ENCODE peak calls at places on chromosomes 16 and 17, in eight cellular contexts. T, L, Z, F, M, N, P and R are unnamed samples.

GRCh38 chr17:60817187-60817586 is 139.5 kb downstream of the BCAS3 start:
- DNase-seq in T (no peak), L (peak; percentile 93), Z (no peak), F (no peak), M (no peak), N (no peak), P (no peak), R (no peak)

GRCh38 chr17:16286947-16287562 is 66.2 kb downstream of the CENPV start:
- DNase-seq in T (peak; percentile 54), L (no peak), Z (no peak), F (no peak), M (peak; percentile 26), N (no peak), P (peak; percentile 19), R (no peak)

GRCh38 chr17:42679492-42680330 is 1.9 kb downstream of the CCR10 start:
- DNase-seq in T (peak; percentile 91), L (peak; percentile 70), Z (peak; percentile 90), F (peak; percentile 89), M (peak; percentile 63), N (peak; percentile 82), P (no peak), R (no peak)

GRCh38 chr16:84484579-84485254 is 19.7 kb downstream of the MEAK7 start:
- DNase-seq in T (peak; percentile 73), L (peak; percentile 49), Z (peak; percentile 68), F (no peak), M (peak; percentile 49), N (peak; percentile 31), P (peak; percentile 80), R (peak; percentile 52)

GRCh38 chr17:12995106-12995895 is 22.5 kb downstream of the ELAC2 start:
- DNase-seq in T (no peak), L (no peak), Z (no peak), F (no peak), M (no peak), N (no peak), P (no peak), R (no peak)

GRCh38 chr17:51527230-51527982 is 267.1 kb downstream of the UTP18 start:
- DNase-seq in T (no peak), L (no peak), Z (no peak), F (no peak), M (no peak), N (no peak), P (no peak), R (no peak)

GRCh38 chr16:88764913-88765349 is 20.1 kb downstream of the PIEZO1 start:
- DNase-seq in T (no peak), L (peak; percentile 83), Z (peak; percentile 90), F (peak; percentile 87), M (no peak), N (peak; percentile 100), P (no peak), R (no peak)

GRCh38 chr16:85840801-85841200 is 41.3 kb downstream of the COX4I1 start:
- DNase-seq in T (no peak), L (no peak), Z (no peak), F (peak; percentile 40), M (no peak), N (no peak), P (no peak), R (no peak)

GRCh38 chr17:8117980-8118768 is at the start of gene ALOXE3:
- DNase-seq in T (peak; percentile 72), L (peak; percentile 90), Z (no peak), F (no peak), M (peak; percentile 71), N (peak; percentile 69), P (peak; percentile 35), R (peak; percentile 95)

GRCh38 chr16:21663889-21664647 is at the start of gene OTOA:
- DNase-seq in T (peak; percentile 71), L (no peak), Z (no peak), F (no peak), M (no peak), N (no peak), P (no peak), R (no peak)

GRCh38 chr17:27497696-27498095 is 41.4 kb downstream of the KSR1 start:
- DNase-seq in T (no peak), L (no peak), Z (peak; percentile 21), F (no peak), M (no peak), N (no peak), P (no peak), R (no peak)

GRCh38 chr17:68908045-68908444 is 47.1 kb downstream of the ABCA8 start:
- DNase-seq in T (no peak), L (no peak), Z (no peak), F (no peak), M (no peak), N (no peak), P (no peak), R (no peak)

GRCh38 chr17:68910256-68910705 is 44.9 kb downstream of the ABCA8 start:
- DNase-seq in T (no peak), L (no peak), Z (no peak), F (no peak), M (peak; percentile 27), N (no peak), P (peak; percentile 8), R (no peak)

GRCh38 chr17:68909066-68909465 is 46.1 kb downstream of the ABCA8 start:
- DNase-seq in T (no peak), L (peak; percentile 85), Z (no peak), F (no peak), M (peak; percentile 83), N (peak; percentile 4), P (peak; percentile 50), R (peak; percentile 89)

GRCh38 chr17:68903294-68903693 is 51.9 kb downstream of the ABCA8 start:
- DNase-seq in T (no peak), L (no peak), Z (no peak), F (no peak), M (no peak), N (no peak), P (no peak), R (no peak)

GRCh38 chr17:68906638-68907037 is 48.6 kb downstream of the ABCA8 start:
- DNase-seq in T (no peak), L (peak; percentile 66), Z (no peak), F (no peak), M (no peak), N (no peak), P (no peak), R (no peak)
- TF ChIP-seq CTCF in T (peak; percentile 29), L (peak; percentile 90), Z (peak; percentile 25), F (peak; percentile 28), M (no peak), N (peak; percentile 56), P (peak; percentile 32), R (no peak)

DNA sequence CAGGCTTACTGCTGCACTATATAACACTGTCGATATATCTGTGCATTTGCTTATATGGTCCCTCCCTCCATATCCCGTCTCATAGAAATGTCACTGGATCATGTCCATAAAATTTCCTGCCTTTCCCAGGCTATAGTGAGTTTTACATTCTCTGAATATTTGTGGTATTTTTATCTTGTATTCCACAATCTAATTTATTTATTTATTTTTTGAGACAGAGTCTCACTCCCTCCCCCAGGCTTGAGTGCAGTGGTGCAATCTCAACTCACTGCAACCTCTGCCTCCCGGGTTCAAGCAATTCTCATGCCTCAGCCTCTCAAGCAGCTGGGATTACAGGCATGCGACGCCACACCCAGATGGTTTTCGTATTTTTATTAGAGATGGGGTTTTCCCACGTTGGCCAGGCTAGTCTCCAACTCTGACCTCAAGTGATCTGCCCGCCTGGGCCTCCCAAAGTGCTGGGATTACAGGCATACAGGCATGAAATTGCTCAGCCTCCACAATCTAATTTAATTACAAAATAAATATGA is 12.9 kb downstream of the TRIM37 start:
- DNase-seq in T (no peak), L (peak; percentile 92), Z (no peak), F (peak; percentile 52), M (peak; percentile 50), N (peak; percentile 72), P (peak; percentile 14), R (no peak)
- H3K9me3 ChIP-seq in T (no peaks in the 10 kb centered on the region), L (no peaks in the 10 kb centered on the region), Z (no peaks in the 10 kb centered on the region), F (no peaks in the 10 kb centered on the region), M (no peaks in the 10 kb centered on the region), N (no peaks in the 10 kb centered on the region), P (no peaks in the 10 kb centered on the region), R (no peaks in the 10 kb centered on the region)

GRCh38 chr17:62821213-62822079 is 13.3 kb upstream of the MARCHF10 start:
- DNase-seq in T (no peak), L (no peak), Z (no peak), F (no peak), M (no peak), N (no peak), P (no peak), R (peak; percentile 28)

GRCh38 chr17:62818491-62818890 is 10.4 kb upstream of the MARCHF10 start:
- DNase-seq in T (no peak), L (no peak), Z (no peak), F (no peak), M (no peak), N (no peak), P (no peak), R (peak; percentile 13)

GRCh38 chr17:62822080-62822904 is 14.2 kb upstream of the MARCHF10 start:
- DNase-seq in T (no peak), L (no peak), Z (no peak), F (no peak), M (no peak), N (no peak), P (no peak), R (no peak)

GRCh38 chr17:62816282-62816839 is 8.2 kb upstream of the MARCHF10 start:
- DNase-seq in T (no peak), L (no peak), Z (no peak), F (no peak), M (no peak), N (no peak), P (no peak), R (no peak)

DNA sequence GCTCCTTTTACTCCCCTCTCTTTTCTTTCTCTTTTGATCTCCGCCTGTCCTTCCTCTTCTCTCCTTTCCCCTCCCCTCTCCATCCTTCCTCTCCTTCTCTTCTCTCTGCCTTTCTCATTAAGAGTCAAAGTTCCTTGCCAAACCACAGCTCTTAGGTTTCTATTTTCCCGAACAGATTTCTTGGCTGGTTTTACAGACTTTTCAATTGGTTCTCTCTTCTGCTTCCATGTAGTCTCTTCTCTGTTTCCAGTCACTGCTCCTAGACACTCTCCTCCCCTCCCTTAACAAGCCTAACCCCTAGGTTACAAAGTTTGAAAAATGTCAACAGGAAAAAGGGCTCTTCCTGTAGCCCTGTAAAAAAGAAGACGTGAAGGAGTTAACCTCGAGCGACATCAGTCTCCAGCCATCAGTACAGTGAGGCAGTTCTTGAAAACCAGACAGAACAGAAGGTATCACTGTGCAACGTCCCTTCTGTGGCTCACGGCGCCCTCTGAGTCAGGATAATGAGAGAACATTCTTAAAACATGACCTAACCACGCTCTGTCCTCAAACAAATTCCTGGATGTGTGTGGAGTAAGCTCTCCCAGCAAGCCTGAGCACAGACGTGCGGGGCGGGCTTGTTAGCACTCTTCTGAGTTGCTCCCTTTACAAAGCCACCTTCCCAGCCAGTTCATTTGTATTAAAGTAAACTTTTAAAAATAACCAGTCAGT is 11.6 kb upstream of the MARCHF10 start:
- DNase-seq in T (no peak), L (peak; percentile 98), Z (peak; percentile 84), F (peak; percentile 83), M (peak; percentile 58), N (peak; percentile 80), P (peak; percentile 65), R (peak; percentile 96)
- TF ChIP-seq CTCF in T (no peak), L (peak; percentile 32), Z (no peak), F (no peak), M (no peak), N (no peak), P (no peak), R (no peak)

DNA sequence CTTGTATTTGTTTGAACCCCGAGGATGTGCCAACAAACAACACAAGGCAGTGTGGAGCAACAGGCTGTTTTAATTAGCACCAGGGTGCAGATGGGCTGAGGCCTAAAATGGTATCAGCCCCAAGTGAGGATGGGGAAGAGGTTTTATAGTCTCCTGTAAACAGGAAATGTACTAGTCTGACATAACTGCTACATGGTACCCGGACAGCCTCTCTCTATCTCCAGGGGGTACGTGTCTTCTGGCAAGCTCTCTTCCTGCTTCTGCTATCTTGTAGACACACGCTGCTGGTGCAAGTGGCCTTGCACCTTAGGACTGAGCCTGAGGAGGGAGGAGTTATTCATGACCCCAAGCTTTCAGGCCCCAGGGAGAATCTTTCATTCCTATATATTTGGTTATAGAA is 2451.0 kb downstream of the TP53TG3F start:
- DNase-seq in T (no peak), L (no peak), Z (no peak), F (no peak), M (no peak), N (no peak), P (no peak), R (no peak)
- H3K9me3 ChIP-seq in T (peaks cover 71% of the 10 kb centered on the region), L (no peaks in the 10 kb centered on the region), Z (no peaks in the 10 kb centered on the region), F (peaks cover 3% of the 10 kb centered on the region), M (no peaks in the 10 kb centered on the region), N (no peaks in the 10 kb centered on the region), P (no peaks in the 10 kb centered on the region), R (no peaks in the 10 kb centered on the region)